ENCODE peak calls at places on chromosomes 1 and 21, in six cellular contexts. One of them, this sample, is unnamed.
A peak's percentile ranks its signal among the peaks of the same experiment; 100 is the strongest.

GRCh38 chr21:45332415-45332814 is 44.7 kb upstream of the POFUT2 start:
- DNase-seq in kidney epithelial cell: no peak
- DNase-seq in AG04450: no peak
- DNase-seq in fibroblast of lung: no peak
- DNase-seq in uterus: no peak
- DNase-seq in GM06990: no peak
- DNase-seq in this sample: no peak

GRCh38 chr1:10909697-10910489 is 102.6 kb upstream of the TARDBP start:
- DNase-seq in kidney epithelial cell: no peak
- DNase-seq in AG04450: no peak
- DNase-seq in fibroblast of lung: no peak
- DNase-seq in uterus: peak; percentile 22
- DNase-seq in GM06990: peak; percentile 57
- DNase-seq in this sample: peak; percentile 57

GRCh38 chr1:27864264-27864895 is 8.0 kb upstream of the THEMIS2 start:
- DNase-seq in kidney epithelial cell: no peak
- DNase-seq in AG04450: no peak
- DNase-seq in fibroblast of lung: no peak
- DNase-seq in uterus: no peak
- DNase-seq in GM06990: no peak
- DNase-seq in this sample: no peak

GRCh38 chr1:111236806-111237205 is 9.3 kb downstream of the CHI3L2 start:
- DNase-seq in kidney epithelial cell: no peak
- DNase-seq in AG04450: no peak
- DNase-seq in fibroblast of lung: no peak
- DNase-seq in uterus: peak; percentile 21
- DNase-seq in GM06990: no peak
- DNase-seq in this sample: no peak

GRCh38 chr1:236774926-236775325 is 20.2 kb upstream of the MTR start:
- DNase-seq in kidney epithelial cell: no peak
- DNase-seq in AG04450: no peak
- DNase-seq in fibroblast of lung: peak; percentile 39
- DNase-seq in uterus: no peak
- DNase-seq in GM06990: no peak
- DNase-seq in this sample: no peak

GRCh38 chr1:3564921-3565831 is 46.1 kb downstream of the MEGF6 start:
- DNase-seq in kidney epithelial cell: no peak
- DNase-seq in AG04450: no peak
- DNase-seq in fibroblast of lung: peak; percentile 18
- DNase-seq in uterus: no peak
- DNase-seq in GM06990: peak; percentile 38
- DNase-seq in this sample: no peak

GRCh38 chr1:43932786-43933385 is 715 bp upstream of the ARTN start:
- DNase-seq in kidney epithelial cell: no peak
- DNase-seq in AG04450: no peak
- DNase-seq in fibroblast of lung: peak; percentile 36
- DNase-seq in uterus: no peak
- DNase-seq in GM06990: no peak
- DNase-seq in this sample: no peak

GRCh38 chr1:59769412-59770095 is 45.2 kb upstream of the HOOK1 start:
- DNase-seq in kidney epithelial cell: no peak
- DNase-seq in AG04450: no peak
- DNase-seq in fibroblast of lung: no peak
- DNase-seq in uterus: no peak
- DNase-seq in GM06990: no peak
- DNase-seq in this sample: no peak

GRCh38 chr1:44246806-44247205 is 33.5 kb downstream of the DMAP1 start:
- DNase-seq in kidney epithelial cell: no peak
- DNase-seq in AG04450: no peak
- DNase-seq in fibroblast of lung: no peak
- DNase-seq in uterus: no peak
- DNase-seq in GM06990: no peak
- DNase-seq in this sample: no peak

GRCh38 chr1:117093091-117093534 is 28.4 kb downstream of the TRIM45 start:
- DNase-seq in kidney epithelial cell: peak; percentile 93
- DNase-seq in AG04450: peak; percentile 91
- DNase-seq in fibroblast of lung: peak; percentile 98
- DNase-seq in uterus: peak; percentile 63
- DNase-seq in GM06990: no peak
- DNase-seq in this sample: no peak

GRCh38 chr1:163561570-163562295 is 240.0 kb downstream of the NUF2 start:
- DNase-seq in kidney epithelial cell: no peak
- DNase-seq in AG04450: no peak
- DNase-seq in fibroblast of lung: peak; percentile 38
- DNase-seq in uterus: no peak
- DNase-seq in GM06990: no peak
- DNase-seq in this sample: no peak

GRCh38 chr1:156420209-156421061 is 51.4 kb downstream of the RHBG start:
- DNase-seq in kidney epithelial cell: no peak
- DNase-seq in AG04450: no peak
- DNase-seq in fibroblast of lung: no peak
- DNase-seq in uterus: no peak
- DNase-seq in GM06990: peak; percentile 61
- DNase-seq in this sample: no peak

GRCh38 chr21:46083271-46084040 is 14.5 kb upstream of the COL6A2 start:
- DNase-seq in kidney epithelial cell: no peak
- DNase-seq in AG04450: no peak
- DNase-seq in fibroblast of lung: peak; percentile 30
- DNase-seq in uterus: peak; percentile 69
- DNase-seq in GM06990: no peak
- DNase-seq in this sample: peak; percentile 18

GRCh38 chr1:29283804-29284195 is 47.5 kb downstream of the PTPRU start:
- DNase-seq in kidney epithelial cell: no peak
- DNase-seq in AG04450: no peak
- DNase-seq in fibroblast of lung: no peak
- DNase-seq in uterus: no peak
- DNase-seq in GM06990: no peak
- DNase-seq in this sample: no peak

GRCh38 chr1:31432592-31433395 is 19.8 kb downstream of the SERINC2 start:
- DNase-seq in kidney epithelial cell: no peak
- DNase-seq in AG04450: no peak
- DNase-seq in fibroblast of lung: no peak
- DNase-seq in uterus: no peak
- DNase-seq in GM06990: no peak
- DNase-seq in this sample: no peak

GRCh38 chr1:8985915-8986813 is 40.1 kb downstream of the SLC2A7 start:
- DNase-seq in kidney epithelial cell: peak; percentile 63
- DNase-seq in AG04450: peak; percentile 81
- DNase-seq in fibroblast of lung: peak; percentile 88
- DNase-seq in uterus: peak; percentile 55
- DNase-seq in GM06990: no peak
- DNase-seq in this sample: peak; percentile 69

GRCh38 chr1:118927826-118928225 is 60.3 kb downstream of the TBX15 start:
- DNase-seq in kidney epithelial cell: no peak
- DNase-seq in AG04450: no peak
- DNase-seq in fibroblast of lung: no peak
- DNase-seq in uterus: no peak
- DNase-seq in GM06990: no peak
- DNase-seq in this sample: no peak

GRCh38 chr1:164559342-164560070 is 522 bp downstream of the PBX1 start:
- DNase-seq in kidney epithelial cell: no peak
- DNase-seq in AG04450: no peak
- DNase-seq in fibroblast of lung: no peak
- DNase-seq in uterus: peak; percentile 39
- DNase-seq in GM06990: no peak
- DNase-seq in this sample: peak; percentile 36

GRCh38 chr1:9651565-9652378 is at the start of gene PIK3CD:
- DNase-seq in kidney epithelial cell: no peak
- DNase-seq in AG04450: no peak
- DNase-seq in fibroblast of lung: peak; percentile 19
- DNase-seq in uterus: no peak
- DNase-seq in GM06990: peak; percentile 76
- DNase-seq in this sample: peak; percentile 20

GRCh38 chr1:207077470-207078377 is 10.9 kb upstream of the C4BPB start:
- DNase-seq in kidney epithelial cell: peak; percentile 38
- DNase-seq in AG04450: peak; percentile 54
- DNase-seq in fibroblast of lung: peak; percentile 83
- DNase-seq in uterus: peak; percentile 39
- DNase-seq in GM06990: peak; percentile 41
- DNase-seq in this sample: peak; percentile 75

GRCh38 chr1:60978421-60979357 is 103.7 kb upstream of the NFIA start:
- DNase-seq in kidney epithelial cell: no peak
- DNase-seq in AG04450: no peak
- DNase-seq in fibroblast of lung: peak; percentile 67
- DNase-seq in uterus: peak; percentile 32
- DNase-seq in GM06990: peak; percentile 13
- DNase-seq in this sample: no peak

GRCh38 chr21:45027241-45028196 is 46.9 kb upstream of the ADARB1 start:
- DNase-seq in kidney epithelial cell: no peak
- DNase-seq in AG04450: no peak
- DNase-seq in fibroblast of lung: no peak
- DNase-seq in uterus: no peak
- DNase-seq in GM06990: no peak
- DNase-seq in this sample: no peak

GRCh38 chr1:230141002-230141648 is 74.1 kb downstream of the GALNT2 start:
- DNase-seq in kidney epithelial cell: no peak
- DNase-seq in AG04450: no peak
- DNase-seq in fibroblast of lung: no peak
- DNase-seq in uterus: no peak
- DNase-seq in GM06990: no peak
- DNase-seq in this sample: no peak

DNA sequence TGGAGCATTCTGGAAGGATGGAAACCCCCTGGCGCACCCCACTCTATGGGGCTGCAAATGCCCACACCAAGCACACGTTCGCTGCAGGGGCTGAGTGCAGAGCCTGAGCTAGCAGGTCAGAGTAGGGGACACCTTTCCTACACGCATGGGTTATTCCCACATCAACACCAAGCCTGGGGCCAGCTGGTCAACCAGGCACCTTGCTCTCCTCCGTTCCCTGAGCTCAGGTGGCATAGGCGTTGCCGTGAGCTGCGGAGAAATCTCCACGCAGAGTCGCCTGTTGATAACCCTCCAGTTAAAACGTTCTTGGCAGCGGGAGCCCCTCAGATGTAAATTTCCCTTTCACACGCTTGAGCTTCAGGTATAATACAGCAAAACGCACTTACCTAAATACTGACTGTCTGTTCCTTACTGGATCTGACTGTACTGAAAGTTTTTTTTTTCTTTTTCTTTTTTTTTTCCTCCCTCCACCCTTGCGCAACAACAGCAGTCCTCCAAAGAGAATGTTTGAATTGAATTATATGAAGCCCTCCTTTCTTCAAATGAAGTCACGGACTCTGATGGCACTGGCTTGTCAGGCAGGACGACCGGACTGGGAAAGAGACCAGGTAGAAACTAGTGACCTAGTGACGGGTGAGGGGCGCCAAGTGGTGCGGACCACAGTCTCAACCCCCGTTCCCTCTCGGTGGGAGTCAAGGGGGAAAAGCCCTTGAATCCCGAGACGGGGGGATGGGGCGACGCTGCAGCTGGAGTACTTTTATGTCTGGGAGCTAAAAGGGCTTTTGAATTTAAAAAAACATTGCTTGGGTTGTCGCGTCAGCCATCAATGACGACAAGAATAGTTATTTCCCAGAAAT is 2.0 kb downstream of the BRINP3 start:
- DNase-seq in kidney epithelial cell: no peak
- DNase-seq in AG04450: no peak
- DNase-seq in fibroblast of lung: peak; percentile 27
- DNase-seq in uterus: no peak
- DNase-seq in GM06990: no peak
- DNase-seq in this sample: no peak
- H3K4me3 ChIP-seq in kidney epithelial cell: peak overlapping the region; percentile 27
- H3K4me3 ChIP-seq in AG04450: peak overlapping the region; percentile 65
- H3K4me3 ChIP-seq in fibroblast of lung: peak overlapping the region; percentile 46
- H3K4me3 ChIP-seq in uterus: no peak overlapping the region
- H3K4me3 ChIP-seq in GM06990: no peak overlapping the region
- H3K4me3 ChIP-seq in this sample: peak overlapping the region; percentile 15

GRCh38 chr1:112368198-112368597 is 27.8 kb upstream of the CTTNBP2NL start:
- DNase-seq in kidney epithelial cell: no peak
- DNase-seq in AG04450: no peak
- DNase-seq in fibroblast of lung: no peak
- DNase-seq in uterus: no peak
- DNase-seq in GM06990: no peak
- DNase-seq in this sample: no peak
- H3K27me3 ChIP-seq in kidney epithelial cell: no peaks in the 10 kb centered on the region
- H3K27me3 ChIP-seq in AG04450: peaks cover 14% of the 10 kb centered on the region
- H3K27me3 ChIP-seq in fibroblast of lung: peaks cover 9% of the 10 kb centered on the region
- H3K27me3 ChIP-seq in uterus: no peaks in the 10 kb centered on the region
- H3K27me3 ChIP-seq in GM06990: no peaks in the 10 kb centered on the region
- H3K27me3 ChIP-seq in this sample: no peaks in the 10 kb centered on the region

DNA sequence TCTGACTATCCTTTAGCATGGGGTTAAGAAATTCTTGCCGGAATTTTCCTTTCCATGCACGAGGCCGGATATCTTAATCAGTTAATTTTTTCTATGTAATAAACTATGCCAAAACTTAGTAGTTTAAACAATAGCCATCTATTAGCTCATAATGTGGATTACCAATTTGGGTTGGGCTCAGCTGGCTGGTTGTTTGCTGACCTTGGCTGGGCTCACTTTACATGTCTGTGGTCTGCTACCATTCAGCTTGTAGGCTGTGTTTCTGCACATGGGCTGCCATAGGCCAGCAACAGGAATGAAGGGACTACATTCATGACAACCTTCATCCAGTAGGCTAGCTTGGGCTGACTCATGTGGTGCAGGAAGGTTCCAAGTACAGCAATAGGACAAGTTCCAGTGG is 56.0 kb upstream of the NTPCR start:
- DNase-seq in kidney epithelial cell: no peak
- DNase-seq in AG04450: no peak
- DNase-seq in fibroblast of lung: no peak
- DNase-seq in uterus: no peak
- DNase-seq in GM06990: no peak
- DNase-seq in this sample: no peak
- TF ChIP-seq CTCF in kidney epithelial cell: no peak
- TF ChIP-seq CTCF in AG04450: no peak
- TF ChIP-seq CTCF in fibroblast of lung: no peak
- TF ChIP-seq CTCF in uterus: no peak
- TF ChIP-seq CTCF in GM06990: no peak
- TF ChIP-seq CTCF in this sample: no peak

GRCh38 chr1:6179564-6180175 is 451 bp downstream of the CHD5 start:
- DNase-seq in kidney epithelial cell: no peak
- DNase-seq in AG04450: no peak
- DNase-seq in fibroblast of lung: no peak
- DNase-seq in uterus: no peak
- DNase-seq in GM06990: no peak
- DNase-seq in this sample: no peak

GRCh38 chr1:6180578-6181311 is 624 bp upstream of the CHD5 start:
- DNase-seq in kidney epithelial cell: no peak
- DNase-seq in AG04450: no peak
- DNase-seq in fibroblast of lung: no peak
- DNase-seq in uterus: no peak
- DNase-seq in GM06990: no peak
- DNase-seq in this sample: peak; percentile 33

GRCh38 chr1:6180215-6180577 is at the start of gene CHD5:
- DNase-seq in kidney epithelial cell: no peak
- DNase-seq in AG04450: no peak
- DNase-seq in fibroblast of lung: no peak
- DNase-seq in uterus: no peak
- DNase-seq in GM06990: no peak
- DNase-seq in this sample: peak; percentile 61

GRCh38 chr1:6183520-6183989 is 3.4 kb upstream of the CHD5 start:
- DNase-seq in kidney epithelial cell: no peak
- DNase-seq in AG04450: no peak
- DNase-seq in fibroblast of lung: no peak
- DNase-seq in uterus: no peak
- DNase-seq in GM06990: no peak
- DNase-seq in this sample: no peak

GRCh38 chr1:6181347-6181770 is 1.2 kb upstream of the CHD5 start:
- DNase-seq in kidney epithelial cell: no peak
- DNase-seq in AG04450: no peak
- DNase-seq in fibroblast of lung: no peak
- DNase-seq in uterus: no peak
- DNase-seq in GM06990: no peak
- DNase-seq in this sample: peak; percentile 48
- H3K4me3 ChIP-seq in kidney epithelial cell: no peak overlapping the region
- H3K4me3 ChIP-seq in AG04450: no peak overlapping the region
- H3K4me3 ChIP-seq in fibroblast of lung: no peak overlapping the region
- H3K4me3 ChIP-seq in uterus: no peak overlapping the region
- H3K4me3 ChIP-seq in GM06990: no peak overlapping the region
- H3K4me3 ChIP-seq in this sample: no peak overlapping the region

GRCh38 chr1:147077081-147077480 is 95.2 kb downstream of the PRKAB2 start:
- DNase-seq in kidney epithelial cell: no peak
- DNase-seq in AG04450: no peak
- DNase-seq in fibroblast of lung: no peak
- DNase-seq in uterus: no peak
- DNase-seq in GM06990: no peak
- DNase-seq in this sample: no peak
- H3K27me3 ChIP-seq in kidney epithelial cell: peaks cover 69% of the 10 kb centered on the region
- H3K27me3 ChIP-seq in AG04450: peaks cover 82% of the 10 kb centered on the region
- H3K27me3 ChIP-seq in fibroblast of lung: peaks cover 52% of the 10 kb centered on the region
- H3K27me3 ChIP-seq in uterus: peaks cover 3% of the 10 kb centered on the region
- H3K27me3 ChIP-seq in GM06990: peaks cover 6% of the 10 kb centered on the region
- H3K27me3 ChIP-seq in this sample: no peaks in the 10 kb centered on the region

This sample was measured in testis.